ENCODE peak calls at places on chromosomes 2 and 18, in four cellular contexts. I, B, P and R are unnamed samples.

GRCh38 chr2:238979636-238980035 is 131.8 kb downstream of the TWIST2 start:
- DNase-seq in I (no peak), B (no peak), P (peak; percentile 14), R (peak; percentile 46)

GRCh38 chr2:226791056-226791486 is 8.5 kb downstream of the IRS1 start:
- DNase-seq in I (no peak), B (peak; percentile 72), P (peak; percentile 71), R (peak; percentile 77)

GRCh38 chr2:118118479-118118878 is 30.2 kb downstream of the INSIG2 start:
- DNase-seq in I (peak; percentile 32), B (no peak), P (no peak), R (no peak)

GRCh38 chr2:28606986-28607441 is 111.2 kb downstream of the PLB1 start:
- DNase-seq in I (no peak), B (peak; percentile 62), P (peak; percentile 44), R (peak; percentile 74)

GRCh38 chr2:197241153-197241552 is 69.4 kb downstream of the ANKRD44 start:
- DNase-seq in I (no peak), B (no peak), P (no peak), R (no peak)

GRCh38 chr18:68417166-68417776 is 297.6 kb downstream of the TMX3 start:
- DNase-seq in I (no peak), B (no peak), P (no peak), R (no peak)

GRCh38 chr2:222813177-222813843 is 47.5 kb upstream of the ACSL3 start:
- DNase-seq in I (no peak), B (no peak), P (no peak), R (no peak)

GRCh38 chr2:41222593-41222992 is 770.7 kb upstream of the SLC8A1 start:
- DNase-seq in I (no peak), B (no peak), P (no peak), R (no peak)

GRCh38 chr18:474416-474815 is 26.1 kb downstream of the COLEC12 start:
- DNase-seq in I (no peak), B (peak; percentile 57), P (no peak), R (peak; percentile 57)

GRCh38 chr18:79489048-79489899 is 93.5 kb downstream of the NFATC1 start:
- DNase-seq in I (no peak), B (no peak), P (no peak), R (no peak)

GRCh38 chr2:200247494-200247893 is 59.0 kb upstream of the SPATS2L start:
- DNase-seq in I (no peak), B (peak; percentile 60), P (peak; percentile 88), R (peak; percentile 68)

GRCh38 chr2:56626927-56627326 is 443.1 kb downstream of the CCDC85A start:
- DNase-seq in I (no peak), B (no peak), P (no peak), R (no peak)

GRCh38 chr18:42048150-42048549 is 93.1 kb downstream of the PIK3C3 start:
- DNase-seq in I (no peak), B (peak; percentile 81), P (peak; percentile 93), R (peak; percentile 90)

GRCh38 chr18:653512-653911 is 3.9 kb upstream of the TYMS start:
- DNase-seq in I (no peak), B (no peak), P (no peak), R (no peak)

DNA sequence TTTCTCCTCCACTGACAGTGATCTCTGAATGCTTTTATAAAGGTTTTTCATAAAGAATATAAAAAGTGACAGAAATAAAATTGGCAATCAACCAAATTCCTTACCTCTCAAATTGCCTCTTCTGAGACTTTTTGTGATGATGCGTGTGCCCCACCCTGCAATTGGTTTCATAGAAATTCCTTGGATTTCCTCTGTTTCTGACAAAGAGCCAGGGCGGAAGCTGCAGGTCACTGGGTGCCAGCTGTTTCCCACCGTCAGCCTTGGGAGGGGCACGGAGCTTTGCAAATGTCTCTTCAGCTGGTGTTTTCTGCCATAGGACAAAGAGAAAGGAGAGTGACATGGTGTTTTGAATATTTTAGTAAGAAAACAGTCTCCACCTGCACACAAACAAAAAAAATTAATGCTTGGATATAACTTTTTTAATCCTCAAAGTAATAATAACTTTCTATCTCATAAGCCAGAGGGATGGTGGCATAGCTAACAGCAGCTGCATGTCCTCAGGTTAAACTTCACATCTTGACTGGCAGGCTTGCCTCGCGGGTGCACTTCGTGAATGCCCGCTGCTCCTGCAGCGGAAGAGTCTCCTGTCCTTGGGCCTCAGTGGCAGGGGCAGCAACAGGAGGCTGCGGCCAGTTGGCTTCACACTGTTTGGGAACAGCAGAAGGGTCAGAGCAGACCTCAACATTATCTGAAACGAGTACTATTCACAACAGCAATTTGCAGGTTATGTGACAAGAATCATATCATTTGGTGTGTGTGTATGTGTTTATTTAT is 24.7 kb downstream of the AGAP1 start:
- DNase-seq in I (no peak), B (no peak), P (no peak), R (no peak)
- TF ChIP-seq CTCF in I (no peak), B (no peak), P (no peak), R (no peak)

GRCh38 chr2:61436092-61436491 is 34.8 kb downstream of the USP34 start:
- DNase-seq in I (no peak), B (no peak), P (no peak), R (no peak)
- H3K4me3 ChIP-seq in I (no peak overlapping the region), B (no peak overlapping the region), P (no peak overlapping the region), R (no peak overlapping the region)

DNA sequence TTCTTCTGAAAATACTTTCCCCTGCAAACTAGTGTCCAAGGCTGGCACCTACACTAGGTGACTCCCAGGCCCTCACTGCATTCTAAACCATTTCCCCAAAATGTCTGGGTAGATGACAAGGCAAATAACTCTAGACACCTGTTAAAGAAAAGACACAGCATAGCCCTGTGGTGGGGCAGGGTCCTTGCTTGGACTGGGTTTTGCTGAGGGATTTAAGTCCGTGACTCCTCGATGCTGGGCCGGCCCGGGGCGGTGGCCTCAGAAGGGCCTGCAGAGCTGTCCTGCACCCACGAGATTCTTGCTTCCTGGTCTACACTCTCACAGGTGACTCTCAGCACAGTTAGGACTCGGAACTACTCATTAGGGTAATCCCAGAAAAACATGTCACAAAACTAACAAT is 55.2 kb downstream of the MBP start:
- DNase-seq in I (no peak), B (no peak), P (no peak), R (no peak)
- H4K20me1 ChIP-seq in I (no peaks in the 10 kb centered on the region), B (no peaks in the 10 kb centered on the region), P (no peaks in the 10 kb centered on the region), R (no peaks in the 10 kb centered on the region)

DNA sequence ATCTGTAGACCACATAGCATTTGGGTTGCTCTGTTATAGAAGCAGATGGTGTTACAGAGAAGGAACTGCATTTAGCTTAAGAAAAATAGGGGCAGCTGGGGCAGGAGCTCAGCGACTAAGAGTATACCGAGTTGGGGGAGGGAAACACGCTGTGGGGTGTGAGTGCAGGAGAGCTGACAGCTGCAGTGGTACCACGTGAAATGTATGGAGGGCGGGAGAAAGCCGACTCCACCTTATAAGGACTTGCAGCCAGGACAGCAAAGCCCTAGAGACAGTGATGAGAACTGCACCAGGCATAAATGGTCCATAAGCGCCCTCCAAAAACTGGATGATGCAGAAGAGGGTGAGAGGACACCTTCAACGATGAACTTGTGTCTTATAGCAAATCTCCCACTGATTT is 237.6 kb downstream of the PRKCE start:
- DNase-seq in I (no peak), B (no peak), P (peak; percentile 52), R (peak; percentile 65)
- TF ChIP-seq CTCF in I (peak; percentile 31), B (no peak), P (peak; percentile 6), R (no peak)

GRCh38 chr2:71710805-71711469 is 257.6 kb downstream of the DYSF start:
- DNase-seq in I (no peak), B (no peak), P (no peak), R (no peak)
- H3K4me3 ChIP-seq in I (no peak overlapping the region), B (no peak overlapping the region), P (no peak overlapping the region), R (no peak overlapping the region)

GRCh38 chr2:73990531-73990930 is 5.8 kb downstream of the TET3 start:
- DNase-seq in I (no peak), B (no peak), P (no peak), R (no peak)
- H4K20me1 ChIP-seq in I (no peaks in the 10 kb centered on the region), B (peaks cover 63% of the 10 kb centered on the region), P (peaks cover 67% of the 10 kb centered on the region), R (no peaks in the 10 kb centered on the region)

GRCh38 chr2:225556461-225556860 is 157.0 kb downstream of the NYAP2 start:
- DNase-seq in I (no peak), B (no peak), P (no peak), R (no peak)
- TF ChIP-seq CTCF in I (peak; percentile 28), B (no peak), P (no peak), R (no peak)

DNA sequence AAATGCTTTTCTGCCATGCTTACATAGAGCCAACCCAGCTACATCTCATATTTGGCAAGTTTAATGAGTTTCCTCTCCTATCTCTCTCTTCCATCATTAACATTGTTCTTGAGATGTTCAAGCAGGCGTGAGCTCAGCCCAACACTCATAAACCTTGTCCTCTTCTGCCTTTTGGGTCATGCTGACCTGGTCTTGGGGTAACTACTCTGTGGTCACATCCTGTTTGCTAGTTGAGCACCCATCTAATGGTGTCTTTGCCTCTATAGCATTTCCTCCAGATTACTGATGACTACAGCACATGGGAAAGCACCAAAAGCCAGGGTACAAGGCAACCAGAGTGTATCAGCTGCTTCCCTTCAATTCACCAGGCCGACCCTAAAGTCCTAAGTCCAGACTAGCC is 366.9 kb upstream of the HNRNPA3 start:
- DNase-seq in I (no peak), B (no peak), P (no peak), R (no peak)
- H3K4me3 ChIP-seq in I (no peak overlapping the region), B (no peak overlapping the region), P (no peak overlapping the region), R (no peak overlapping the region)

GRCh38 chr2:65075605-65076344 is 19.6 kb downstream of the CEP68 start:
- DNase-seq in I (no peak), B (no peak), P (no peak), R (no peak)

GRCh38 chr2:65073879-65074565 is 17.8 kb downstream of the CEP68 start:
- DNase-seq in I (no peak), B (no peak), P (no peak), R (no peak)

GRCh38 chr2:65077898-65078297 is 21.7 kb downstream of the CEP68 start:
- DNase-seq in I (no peak), B (no peak), P (no peak), R (no peak)

GRCh38 chr2:65075176-65075575 is 19.0 kb downstream of the CEP68 start:
- DNase-seq in I (no peak), B (no peak), P (peak; percentile 29), R (peak; percentile 59)

DNA sequence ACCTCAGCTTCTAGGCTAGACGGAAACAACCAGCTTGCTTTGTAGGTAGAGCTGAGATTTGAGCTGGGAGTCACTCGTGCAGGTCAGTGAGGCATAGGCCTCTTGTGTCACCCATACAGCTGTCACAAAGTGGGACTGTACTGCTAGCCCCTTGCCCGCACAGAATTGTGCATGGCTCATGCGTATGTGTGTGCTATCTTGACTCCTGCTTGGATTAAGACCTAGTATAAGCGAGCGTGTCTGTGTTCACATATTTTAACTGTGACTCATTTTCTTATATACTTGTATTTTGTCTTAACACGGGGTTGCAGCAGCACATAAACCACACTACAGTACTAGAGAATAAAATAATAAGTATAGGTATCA is 20.1 kb downstream of the CEP68 start:
- DNase-seq in I (no peak), B (peak; percentile 74), P (peak; percentile 84), R (peak; percentile 79)
- H4K20me1 ChIP-seq in I (no peaks in the 10 kb centered on the region), B (peaks cover 78% of the 10 kb centered on the region), P (peaks cover 51% of the 10 kb centered on the region), R (no peaks in the 10 kb centered on the region)

DNA sequence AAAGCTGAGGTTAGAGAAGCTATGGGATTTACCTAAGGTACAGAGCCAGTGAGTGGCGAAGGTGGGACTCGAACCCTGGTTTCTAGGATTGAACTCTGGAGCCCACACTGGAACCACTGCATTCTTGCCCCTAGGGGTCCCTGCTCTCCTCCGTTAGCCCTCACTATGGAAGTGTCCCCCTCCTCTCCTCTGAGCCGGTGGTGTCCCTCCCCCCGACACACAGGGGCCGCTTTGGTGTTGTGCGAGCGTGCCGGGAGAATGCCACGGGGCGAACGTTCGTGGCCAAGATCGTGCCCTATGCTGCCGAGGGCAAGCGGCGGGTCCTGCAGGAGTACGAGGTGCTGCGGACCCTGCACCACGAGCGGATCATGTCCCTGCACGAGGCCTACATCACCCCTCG is 8.5 kb upstream of the GMPPA start:
- DNase-seq in I (no peak), B (no peak), P (no peak), R (no peak)
- TF ChIP-seq CTCF in I (peak; percentile 38), B (no peak), P (peak; percentile 20), R (no peak)